ENCODE peak calls at places on chromosomes 7 and 10, in four cellular contexts. U, W, G and C are unnamed samples.

GRCh38 chr10:7862121-7862514 is 43.8 kb downstream of the TAF3 start:
- DNase-seq in U (no peak), W (no peak), G (no peak), C (no peak)

GRCh38 chr7:156969972-156970420 is 20.5 kb downstream of the NOM1 start:
- DNase-seq in U (no peak), W (no peak), G (no peak), C (peak)

GRCh38 chr7:21368317-21368716 is 59.6 kb upstream of the SP4 start:
- DNase-seq in U (no peak), W (no peak), G (no peak), C (no peak)

GRCh38 chr7:112869111-112869774 is 79.0 kb upstream of the TMEM168 start:
- DNase-seq in U (peak), W (no peak), G (peak), C (peak)

GRCh38 chr10:75143353-75143752 is 31.9 kb downstream of the SAMD8 start:
- DNase-seq in U (no peak), W (no peak), G (no peak), C (peak)

GRCh38 chr10:14240253-14241189 is 90.2 kb downstream of the FRMD4A start:
- DNase-seq in U (no peak), W (no peak), G (no peak), C (no peak)

GRCh38 chr10:36280396-36280795 is 638.3 kb upstream of the FZD8 start:
- DNase-seq in U (no peak), W (no peak), G (no peak), C (peak)

GRCh38 chr7:92634125-92634710 is 44.0 kb upstream of the FAM133B start:
- DNase-seq in U (no peak), W (no peak), G (no peak), C (no peak)

GRCh38 chr10:22552888-22553378 is 161.4 kb downstream of the PIP4K2A start:
- DNase-seq in U (no peak), W (no peak), G (no peak), C (no peak)

GRCh38 chr10:128318868-128319267 is 192.6 kb upstream of the MKI67 start:
- DNase-seq in U (no peak), W (no peak), G (no peak), C (no peak)

GRCh38 chr10:77712207-77712606 is 74.6 kb upstream of the KCNMA1 start:
- DNase-seq in U (no peak), W (no peak), G (no peak), C (no peak)

GRCh38 chr10:119786117-119786769 is 60.4 kb downstream of the INPP5F start:
- DNase-seq in U (no peak), W (no peak), G (no peak), C (no peak)

GRCh38 chr7:55140221-55140980 is 121.6 kb downstream of the EGFR start:
- DNase-seq in U (no peak), W (no peak), G (no peak), C (peak)

GRCh38 chr7:70890147-70890969 is 241.6 kb upstream of the GALNT17 start:
- DNase-seq in U (no peak), W (no peak), G (no peak), C (no peak)

GRCh38 chr10:128463991-128464755 is 337.9 kb upstream of the MKI67 start:
- DNase-seq in U (no peak), W (no peak), G (no peak), C (peak)

GRCh38 chr7:69906309-69906995 is 308.2 kb downstream of the AUTS2 start:
- DNase-seq in U (peak), W (no peak), G (peak), C (no peak)

GRCh38 chr7:126699707-126700106 is 553.0 kb downstream of the GRM8 start:
- DNase-seq in U (no peak), W (no peak), G (no peak), C (no peak)

GRCh38 chr7:1950623-1951523 is 280.8 kb downstream of the ELFN1 start:
- DNase-seq in U (peak), W (no peak), G (no peak), C (no peak)

GRCh38 chr7:92872701-92873100 is 36.3 kb upstream of the CDK6 start:
- DNase-seq in U (no peak), W (no peak), G (no peak), C (peak)

GRCh38 chr10:129404091-129404490 is 63.0 kb upstream of the MGMT start:
- DNase-seq in U (peak), W (no peak), G (no peak), C (no peak)

GRCh38 chr10:60762554-60762953 is 15.7 kb upstream of the CDK1 start:
- DNase-seq in U (no peak), W (no peak), G (no peak), C (no peak)

GRCh38 chr10:37384923-37385322 is 259.5 kb downstream of the ANKRD30A start:
- DNase-seq in U (no peak), W (no peak), G (no peak), C (no peak)

GRCh38 chr10:6017781-6018354 is 40.5 kb upstream of the IL15RA start:
- DNase-seq in U (no peak), W (no peak), G (no peak), C (no peak)

GRCh38 chr7:21868647-21868896 is 77.1 kb downstream of the CDCA7L start:
- DNase-seq in U (no peak), W (no peak), G (no peak), C (no peak)

GRCh38 chr10:43313901-43314300 is 47.0 kb upstream of the RASGEF1A start:
- DNase-seq in U (no peak), W (no peak), G (no peak), C (no peak)

GRCh38 chr10:89156161-89156560 is 51.0 kb downstream of the CH25H start:
- DNase-seq in U (no peak), W (no peak), G (no peak), C (no peak)

GRCh38 chr7:74234549-74234948 is 19.6 kb downstream of the RFC2 start:
- DNase-seq in U (no peak), W (no peak), G (no peak), C (no peak)

GRCh38 chr7:134084488-134085144 is 42.5 kb upstream of the LRGUK start:
- DNase-seq in U (no peak), W (no peak), G (no peak), C (no peak)

GRCh38 chr7:129122086-129122750 is 22.3 kb upstream of the TSPAN33 start:
- DNase-seq in U (no peak), W (no peak), G (no peak), C (no peak)

GRCh38 chr7:116986611-116987565 is 33.6 kb downstream of the ST7 start:
- DNase-seq in U (no peak), W (no peak), G (no peak), C (no peak)

GRCh38 chr7:116985575-116985974 is 32.3 kb downstream of the ST7 start:
- DNase-seq in U (no peak), W (no peak), G (no peak), C (no peak)

GRCh38 chr7:116991233-116991632 is 37.9 kb downstream of the ST7 start:
- DNase-seq in U (no peak), W (no peak), G (no peak), C (no peak)

GRCh38 chr7:116990056-116990455 is 36.8 kb downstream of the ST7 start:
- DNase-seq in U (no peak), W (no peak), G (no peak), C (peak)

DNA sequence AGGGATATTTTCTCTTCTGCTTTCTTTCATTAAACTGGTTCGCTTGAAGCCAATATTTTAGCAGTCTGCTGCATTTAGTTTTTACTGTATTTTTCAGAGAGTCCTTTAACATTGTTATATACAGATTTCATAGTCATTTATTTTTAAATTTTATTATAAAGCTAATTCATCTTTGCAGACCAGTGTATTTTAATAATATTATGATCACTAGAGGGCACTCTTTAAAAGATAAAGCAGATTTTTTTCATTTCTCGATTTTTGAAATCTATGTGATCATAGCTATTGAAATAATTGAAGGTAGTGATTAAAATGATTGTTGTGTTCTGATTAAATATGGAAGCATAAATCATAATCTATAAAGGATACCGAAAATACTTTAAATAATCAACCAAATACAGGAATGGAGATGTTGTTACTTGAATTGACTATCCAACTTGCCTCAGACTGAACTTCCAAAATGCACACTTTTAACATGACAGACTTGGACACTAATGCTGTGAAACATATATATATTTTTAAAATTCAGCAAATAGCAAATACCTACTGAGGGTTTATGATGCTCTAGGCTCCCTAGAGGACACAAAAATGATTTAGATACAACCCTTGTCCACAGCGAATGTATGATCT is 35.2 kb downstream of the ST7 start:
- DNase-seq in U (no peak), W (no peak), G (no peak), C (no peak)
- TF ChIP-seq CTCF in U (no peak), W (no peak), G (no peak), C (no peak)

DNA sequence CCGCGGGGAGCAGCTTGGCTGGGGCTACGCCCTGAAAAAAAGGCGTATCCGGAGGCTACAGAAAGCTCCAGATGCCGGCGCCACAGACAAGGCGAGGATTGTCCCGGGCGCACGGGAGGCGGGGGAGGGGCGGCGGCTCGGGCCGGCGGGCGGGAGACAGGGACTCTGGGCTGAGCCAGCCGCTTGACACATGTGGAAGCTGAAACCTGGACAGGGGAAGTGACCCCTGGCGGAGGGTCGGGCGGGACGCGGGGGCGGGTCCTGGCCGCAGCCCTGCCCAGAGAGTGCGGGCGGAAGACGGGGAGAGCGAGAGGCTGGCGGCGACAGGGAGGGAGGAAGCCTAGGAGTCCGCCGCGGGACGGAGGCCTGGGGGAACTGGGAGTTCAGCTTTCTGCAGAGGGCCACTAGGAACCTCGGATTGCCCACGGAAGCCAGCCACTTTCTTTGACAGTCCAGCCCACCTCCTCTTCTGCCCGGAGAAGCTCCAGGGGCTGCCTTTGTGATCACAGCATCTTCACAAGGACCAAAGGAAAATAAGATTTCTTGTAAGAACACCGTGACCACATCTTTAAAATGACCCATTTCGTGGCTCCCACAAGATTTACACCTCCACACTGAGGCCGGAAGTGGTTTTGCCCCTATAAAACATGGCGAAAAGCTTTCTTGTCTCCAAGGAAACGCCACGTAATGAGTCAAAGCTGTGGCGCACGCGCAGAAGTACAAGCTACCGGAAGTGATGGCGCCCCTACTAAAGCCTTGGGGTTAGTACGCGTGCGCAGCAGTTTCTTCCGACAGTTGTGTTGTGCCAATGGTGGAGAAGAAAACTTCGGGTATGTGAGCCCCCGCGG is at the start of the genes PLOD3 and ZNHIT1:
- DNase-seq in U (peak), W (peak), G (peak), C (peak)
- TF ChIP-seq CTCF in U (no peak), W (no peak), G (no peak), C (peak)

DNA sequence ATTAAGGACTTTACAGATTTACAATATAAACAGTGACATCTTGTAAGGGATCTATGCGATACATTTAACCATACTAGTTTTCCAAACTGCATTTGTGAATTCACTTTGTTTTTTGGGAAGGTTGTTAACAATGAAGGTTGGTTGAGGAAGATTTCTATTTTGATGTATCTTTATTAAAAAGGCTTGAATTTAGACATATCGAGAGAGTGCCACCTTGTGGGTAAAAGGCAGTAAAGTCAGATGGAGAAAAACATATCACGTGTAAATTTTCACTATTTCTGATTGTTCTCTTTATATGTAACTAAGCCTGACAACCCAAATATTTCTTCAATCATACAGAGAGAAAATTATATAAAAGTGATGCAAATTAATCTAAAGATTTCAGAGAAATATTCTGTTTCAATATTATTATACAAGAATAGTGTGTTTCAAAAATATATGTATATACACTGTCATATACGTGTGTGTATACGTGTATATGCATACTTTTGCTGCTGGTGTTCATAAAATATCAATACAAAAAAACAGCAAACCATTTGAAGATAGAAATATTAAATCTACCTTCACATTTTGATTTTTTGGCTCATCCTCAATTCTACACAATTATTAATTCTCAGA is 988.6 kb downstream of the SORCS1 start:
- DNase-seq in U (no peak), W (no peak), G (no peak), C (peak)
- TF ChIP-seq CTCF in U (no peak), W (peak), G (peak), C (peak)

GRCh38 chr7:140605337-140605736 is 35.3 kb downstream of the DENND2A start:
- DNase-seq in U (no peak), W (peak), G (no peak), C (peak)
- TF ChIP-seq CTCF in U (no peak), W (peak), G (no peak), C (no peak)

GRCh38 chr10:59098811-59099452 is 77.5 kb upstream of the PHYHIPL start:
- DNase-seq in U (no peak), W (no peak), G (peak), C (no peak)
- TF ChIP-seq CTCF in U (no peak), W (no peak), G (no peak), C (no peak)

GRCh38 chr7:42750142-42750541 is 161.7 kb downstream of the C7orf25 start:
- DNase-seq in U (no peak), W (no peak), G (no peak), C (no peak)

GRCh38 chr7:42744746-42745145 is 167.1 kb downstream of the C7orf25 start:
- DNase-seq in U (no peak), W (no peak), G (no peak), C (no peak)

GRCh38 chr7:42745357-42746022 is 166.4 kb downstream of the C7orf25 start:
- DNase-seq in U (peak), W (no peak), G (peak), C (peak)

GRCh38 chr7:42746226-42746625 is 165.6 kb downstream of the C7orf25 start:
- DNase-seq in U (no peak), W (no peak), G (no peak), C (peak)

DNA sequence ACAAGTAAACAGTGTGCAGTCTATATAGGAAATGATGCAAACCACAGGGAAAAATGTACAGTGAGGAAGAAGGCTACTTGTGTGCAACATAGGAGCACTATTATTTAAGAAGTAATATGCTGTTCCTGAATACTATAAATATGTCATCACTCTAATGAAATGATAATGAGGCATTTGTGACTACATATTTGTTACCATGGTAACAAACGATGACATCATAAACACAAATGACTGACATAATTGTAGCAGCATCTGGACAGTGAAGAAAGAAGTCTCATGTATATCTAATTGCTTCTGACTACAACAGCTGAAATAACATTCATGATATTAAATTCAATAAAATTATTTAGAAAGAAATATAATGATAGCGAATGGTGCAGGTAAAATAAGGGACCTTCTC is 164.8 kb downstream of the C7orf25 start:
- DNase-seq in U (no peak), W (no peak), G (no peak), C (peak)
- TF ChIP-seq CTCF in U (no peak), W (no peak), G (no peak), C (no peak)

GRCh38 chr10:126135177-126135576 is 238.8 kb downstream of the FANK1 start:
- DNase-seq in U (no peak), W (no peak), G (no peak), C (no peak)
- TF ChIP-seq CTCF in U (no peak), W (no peak), G (no peak), C (no peak)

DNA sequence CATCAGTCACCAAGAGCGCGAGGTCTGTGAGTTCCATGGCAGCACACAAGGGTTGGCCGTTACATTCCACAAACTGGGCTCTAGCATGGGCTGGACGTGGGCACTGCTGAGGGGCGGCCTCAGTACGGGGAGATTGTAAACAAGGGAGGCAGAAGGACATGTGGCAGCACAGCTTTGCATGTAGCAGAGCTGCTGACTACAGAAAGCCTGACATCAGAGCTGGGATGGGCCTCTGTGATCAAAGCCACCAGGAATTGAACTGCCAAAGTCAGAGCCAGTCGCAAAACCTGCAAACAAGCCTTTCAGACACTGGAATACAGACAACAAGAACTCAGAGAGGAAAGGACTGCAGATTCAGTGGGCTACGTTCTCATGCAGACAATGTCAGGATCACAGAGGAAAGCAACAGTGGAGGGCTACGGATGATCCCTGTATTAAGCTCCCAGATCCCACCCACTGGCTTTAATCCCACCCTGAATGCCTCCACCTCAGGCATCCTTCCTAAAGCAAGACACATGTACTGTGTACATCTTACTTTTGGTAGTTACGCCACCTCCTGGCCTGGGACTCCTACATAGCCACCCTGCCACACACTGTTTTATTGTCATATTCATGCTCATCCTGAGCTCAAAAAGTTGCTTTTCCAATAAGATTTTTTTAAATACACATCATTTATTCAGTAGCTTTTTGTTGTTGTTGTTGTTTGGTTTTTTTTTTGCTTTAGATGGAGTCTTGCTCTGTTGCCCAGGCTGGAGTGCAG is 291.1 kb upstream of the IMMP2L start:
- DNase-seq in U (no peak), W (no peak), G (no peak), C (no peak)
- TF ChIP-seq CTCF in U (no peak), W (peak), G (no peak), C (no peak)